ENCODE peak calls at places on chromosomes 12 and 14, in ten cellular contexts. L is lower leg skin; W is IMR-90; U is astrocyte of the spinal cord; Y is GM12878; Z is CD8-positive, alpha-beta T cell; X is astrocyte of the cerebellum; I is BJ; C is A549; E is colonic mucosa. Q is an unnamed sample.

GRCh38 chr14:104247336-104248202 is 109.2 kb downstream of the KIF26A start:
- DNase-seq in I (no peak), Y (no peak), L (peak; percentile 77), U (no peak), Z (no peak), X (no peak), C (no peak), W (no peak), E (no peak), Q (no peak)

GRCh38 chr14:101721951-101722661 is 39.4 kb upstream of the PPP2R5C start:
- DNase-seq in Z (peak; percentile 84), U (peak; percentile 50), E (peak; percentile 71), Y (no peak), I (peak; percentile 76), W (no peak), L (peak; percentile 88), C (no peak), X (peak; percentile 5), Q (no peak)

GRCh38 chr12:2057041-2057792 is 4.4 kb downstream of the CACNA1C start:
- DNase-seq in E (peak; percentile 68), L (no peak), I (no peak), U (peak; percentile 56), W (peak; percentile 62), Z (no peak), C (no peak), X (peak; percentile 37), Y (no peak), Q (peak; percentile 68)

GRCh38 chr14:63840981-63841380 is 11.8 kb upstream of the SYNE2 start:
- DNase-seq in E (peak; percentile 64), Y (no peak), I (no peak), L (no peak), Z (peak; percentile 77), W (no peak), X (no peak), C (no peak), U (no peak), Q (no peak)

GRCh38 chr12:26524862-26525465 is 308.0 kb downstream of the ITPR2 start:
- DNase-seq in U (peak; percentile 12), Y (no peak), Z (no peak), E (peak; percentile 43), I (no peak), W (peak; percentile 28), X (no peak), L (no peak), C (no peak), Q (peak; percentile 38)

GRCh38 chr12:29728033-29728432 is 55.7 kb downstream of the TMTC1 start:
- DNase-seq in L (no peak), I (no peak), E (peak; percentile 24), X (no peak), C (no peak), Z (no peak), U (no peak), W (no peak), Y (no peak), Q (no peak)

GRCh38 chr12:57693659-57694458 is at the start of gene OS9:
- DNase-seq in C (peak; percentile 97), E (peak; percentile 98), Y (peak; percentile 100), X (peak; percentile 100), Z (peak; percentile 92), W (peak; percentile 100), U (peak; percentile 100), L (peak; percentile 99), I (peak; percentile 100), Q (peak; percentile 100)

GRCh38 chr14:57493467-57494181 is at the start of gene CCDC198:
- DNase-seq in X (no peak), Z (no peak), U (peak; percentile 46), I (no peak), Y (peak; percentile 65), C (peak; percentile 25), L (no peak), E (no peak), W (no peak), Q (no peak)

GRCh38 chr12:106246891-106247730 is 709 bp downstream of the CKAP4 start:
- DNase-seq in Z (peak; percentile 79), C (peak; percentile 67), Y (no peak), U (peak; percentile 72), X (no peak), E (peak; percentile 43), W (peak; percentile 61), L (peak; percentile 91), I (no peak), Q (peak; percentile 59)
- TF ChIP-seq CTCF in Z (no peak), C (no peak), Y (no peak), U (no peak), X (no peak), E (no peak), W (no peak), L (no peak), I (peak; percentile 7), Q (peak; percentile 13)

GRCh38 chr14:93788307-93788556 is at the start of gene PRIMA1:
- DNase-seq in U (no peak), I (no peak), E (no peak), W (no peak), Z (no peak), Y (no peak), X (no peak), L (no peak), C (no peak), Q (no peak)

GRCh38 chr14:93788557-93789365 is 476 bp upstream of the PRIMA1 start:
- DNase-seq in L (peak; percentile 88), W (no peak), U (no peak), I (no peak), C (peak; percentile 74), Z (no peak), E (no peak), Y (no peak), X (no peak), Q (no peak)

GRCh38 chr14:93785423-93785822 is 2.9 kb downstream of the PRIMA1 start:
- DNase-seq in I (no peak), Z (no peak), X (no peak), Y (no peak), U (no peak), E (no peak), L (no peak), C (no peak), W (no peak), Q (no peak)

GRCh38 chr14:93789366-93790130 is 1.3 kb upstream of the PRIMA1 start:
- DNase-seq in Z (no peak), I (no peak), W (no peak), U (no peak), Y (no peak), X (no peak), E (no peak), L (no peak), C (no peak), Q (no peak)

DNA sequence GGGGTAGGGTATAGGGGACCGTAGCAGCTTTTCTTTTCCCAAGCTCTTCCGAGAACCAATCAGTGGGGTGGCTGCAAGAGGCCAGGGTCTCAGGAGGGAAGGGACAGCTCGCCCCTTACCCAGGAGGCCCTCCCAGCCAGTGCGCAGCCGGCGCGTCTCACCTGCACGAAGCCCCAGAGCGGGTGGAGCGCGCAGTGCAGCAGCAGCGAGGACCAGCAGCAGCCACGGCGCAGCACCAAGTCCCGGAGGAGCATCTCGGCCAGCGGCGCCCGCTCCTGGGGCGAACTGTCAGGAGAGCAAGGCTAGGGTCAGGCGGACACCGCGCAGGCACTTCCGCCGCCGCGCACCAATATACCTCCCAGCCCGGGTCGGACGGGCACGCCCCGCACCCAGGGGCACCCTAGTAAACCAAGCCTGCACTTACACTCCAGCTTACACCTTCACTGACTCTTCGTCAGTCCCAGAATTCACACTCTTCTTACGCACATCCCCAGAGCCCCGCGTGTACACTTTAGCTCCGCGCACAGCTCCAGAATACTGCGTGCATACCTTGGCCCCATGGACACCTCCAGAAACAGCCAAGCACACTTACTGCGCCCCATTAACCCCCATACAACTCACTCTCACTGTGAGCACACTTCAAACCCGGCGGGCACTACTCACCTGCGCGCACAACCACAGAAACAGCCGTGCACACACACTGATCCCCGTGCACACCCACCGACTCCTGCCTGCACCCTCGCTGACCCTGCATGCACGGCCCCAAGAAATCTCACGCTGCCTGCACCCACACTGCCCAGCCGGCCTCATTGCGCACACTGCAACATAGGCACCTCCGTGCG is 599 bp downstream of the PRIMA1 start:
- DNase-seq in X (no peak), E (no peak), I (no peak), Z (no peak), Y (no peak), U (no peak), L (no peak), C (no peak), W (no peak), Q (no peak)
- H3K4me3 ChIP-seq in X (peak overlapping the region; percentile 15), E (peak overlapping the region; percentile 40), I (no peak overlapping the region), Z (no peak overlapping the region), Y (no peak overlapping the region), U (no peak overlapping the region), L (no peak overlapping the region), C (peak overlapping the region; percentile 61), W (no peak overlapping the region), Q (no peak overlapping the region)

DNA sequence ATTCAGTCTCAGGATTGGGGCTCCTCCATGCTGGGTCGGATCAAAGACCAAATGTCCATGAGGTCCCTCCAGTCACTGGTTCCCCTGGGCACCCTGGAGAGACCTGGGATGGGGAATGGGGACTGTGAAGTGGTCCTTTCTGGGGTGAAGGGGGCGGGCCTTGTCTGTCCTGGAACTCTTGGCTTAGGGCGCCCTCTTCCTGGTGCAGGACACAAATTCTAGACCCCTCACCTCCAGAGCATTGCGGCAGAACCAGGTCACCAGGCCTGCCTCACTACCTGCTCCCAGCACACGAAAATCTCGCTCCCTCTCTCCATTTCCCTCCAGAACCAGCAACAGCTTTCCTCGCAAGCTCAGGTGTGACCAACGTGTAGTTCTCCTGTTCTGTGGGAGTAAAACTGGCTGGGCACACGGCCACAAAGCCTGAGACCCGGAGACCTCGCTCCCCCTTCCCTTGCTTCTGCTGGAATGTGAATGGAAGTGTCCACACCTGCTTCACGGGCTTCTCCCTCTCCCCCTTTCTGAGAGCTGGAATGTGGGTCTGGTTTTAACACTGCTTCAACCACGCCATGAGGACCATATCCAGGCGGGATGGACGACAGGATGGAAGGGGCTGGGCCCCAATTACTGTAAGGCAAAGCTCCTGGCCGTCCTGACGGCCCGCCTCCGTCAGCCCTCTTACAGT is 112.7 kb downstream of the SCARB1 start:
- DNase-seq in E (no peak), Y (no peak), Z (no peak), L (no peak), I (no peak), U (no peak), C (no peak), W (no peak), X (no peak), Q (no peak)
- TF ChIP-seq CTCF in E (no peak), Y (peak; percentile 31), Z (no peak), L (no peak), I (no peak), U (peak; percentile 18), C (peak; percentile 54), W (peak; percentile 32), X (peak; percentile 15), Q (no peak)

GRCh38 chr12:96236221-96236822 is 42.1 kb downstream of the ELK3 start:
- DNase-seq in X (peak; percentile 77), I (no peak), U (peak; percentile 85), C (no peak), Y (no peak), Z (no peak), W (peak; percentile 51), L (no peak), E (no peak), Q (peak; percentile 94)

GRCh38 chr12:96237035-96237434 is 42.9 kb downstream of the ELK3 start:
- DNase-seq in C (no peak), E (no peak), W (no peak), X (no peak), I (no peak), L (no peak), Y (no peak), U (peak; percentile 47), Z (no peak), Q (peak; percentile 62)

GRCh38 chr12:96235497-96235826 is 41.3 kb downstream of the ELK3 start:
- DNase-seq in C (no peak), L (no peak), Z (no peak), U (peak; percentile 33), Y (no peak), I (no peak), W (no peak), X (no peak), E (no peak), Q (no peak)

GRCh38 chr12:96238336-96239031 is 44.3 kb downstream of the ELK3 start:
- DNase-seq in X (no peak), L (peak; percentile 85), U (no peak), Z (no peak), I (no peak), W (no peak), C (no peak), E (no peak), Y (no peak), Q (no peak)

DNA sequence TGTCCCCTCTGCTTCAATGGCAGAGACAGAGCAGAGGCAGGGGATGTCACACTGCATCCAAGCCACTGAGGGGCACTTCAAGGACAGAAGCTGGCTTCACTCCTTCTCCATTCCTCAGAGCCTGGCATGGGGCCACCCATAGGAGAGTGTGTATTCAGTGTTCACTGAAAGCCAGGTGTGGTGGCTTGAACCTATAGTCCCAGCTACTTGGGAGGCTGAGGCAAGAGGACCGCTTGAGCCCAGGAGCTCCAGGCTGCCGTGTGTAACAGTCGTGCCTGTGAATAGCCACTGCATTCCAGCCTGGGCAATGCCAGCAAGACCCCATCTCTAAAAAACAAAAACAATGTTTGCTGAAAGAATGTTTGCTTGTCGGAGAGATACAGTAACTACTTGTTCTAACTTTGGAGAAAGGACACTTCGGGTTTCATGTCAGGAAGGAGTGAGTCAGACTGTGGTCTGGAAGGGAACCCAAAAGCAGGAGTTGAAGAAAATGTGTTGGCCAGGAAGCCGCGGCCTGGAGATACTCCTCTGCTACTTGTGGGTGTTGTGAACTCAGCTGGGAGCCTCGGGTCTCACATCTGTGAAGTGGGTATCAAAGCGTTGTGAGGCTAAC is 43.4 kb downstream of the ELK3 start:
- DNase-seq in W (peak; percentile 97), Y (no peak), I (peak; percentile 88), U (peak; percentile 98), Z (peak; percentile 64), E (peak; percentile 29), L (peak; percentile 94), C (no peak), X (peak; percentile 96), Q (peak; percentile 97)
- H3K4me3 ChIP-seq in W (no peak overlapping the region), Y (no peak overlapping the region), I (no peak overlapping the region), U (no peak overlapping the region), Z (no peak overlapping the region), E (no peak overlapping the region), L (no peak overlapping the region), C (no peak overlapping the region), X (no peak overlapping the region), Q (peak overlapping the region; percentile 43)

Q was measured in fibroblast of the aortic adventitia.